ENCODE peak calls at places on chromosomes 4 and X, in seven cellular contexts. One of them, this sample, is unnamed.

GRCh38 chrX:130916636-130917422 is 13.8 kb upstream of the ENOX2 start:
- DNase-seq in AG09319: no peak
- DNase-seq in activated CD8-positive, alpha-beta memory T cell treated with anti-CD3 and anti-CD28 coated beads for 48 hours: peak; percentile 0
- DNase-seq in stimulated activated CD8-positive, alpha-beta memory T cell treated with anti-CD3 and anti-CD28 coated beads, Interleukin-7, amount 100 ng/mL, for 1 hour: peak; percentile 5
- DNase-seq in left lung: no peak
- DNase-seq in RPMI8226: peak; percentile 50
- DNase-seq in H1: peak; percentile 47
- DNase-seq in this sample: peak; percentile 5

GRCh38 chr4:15144249-15144966 is 142.1 kb downstream of the CPEB2 start:
- DNase-seq in AG09319: no peak
- DNase-seq in activated CD8-positive, alpha-beta memory T cell treated with anti-CD3 and anti-CD28 coated beads for 48 hours: no peak
- DNase-seq in stimulated activated CD8-positive, alpha-beta memory T cell treated with anti-CD3 and anti-CD28 coated beads, Interleukin-7, amount 100 ng/mL, for 1 hour: no peak
- DNase-seq in left lung: no peak
- DNase-seq in RPMI8226: no peak
- DNase-seq in H1: no peak
- DNase-seq in this sample: no peak

GRCh38 chrX:129723511-129723910 is 15.3 kb upstream of the XPNPEP2 start:
- DNase-seq in AG09319: no peak
- DNase-seq in activated CD8-positive, alpha-beta memory T cell treated with anti-CD3 and anti-CD28 coated beads for 48 hours: no peak
- DNase-seq in stimulated activated CD8-positive, alpha-beta memory T cell treated with anti-CD3 and anti-CD28 coated beads, Interleukin-7, amount 100 ng/mL, for 1 hour: no peak
- DNase-seq in left lung: no peak
- DNase-seq in RPMI8226: no peak
- DNase-seq in H1: no peak
- DNase-seq in this sample: no peak

GRCh38 chr4:24753519-24753918 is 41.9 kb upstream of the SOD3 start:
- DNase-seq in AG09319: no peak
- DNase-seq in activated CD8-positive, alpha-beta memory T cell treated with anti-CD3 and anti-CD28 coated beads for 48 hours: no peak
- DNase-seq in stimulated activated CD8-positive, alpha-beta memory T cell treated with anti-CD3 and anti-CD28 coated beads, Interleukin-7, amount 100 ng/mL, for 1 hour: no peak
- DNase-seq in left lung: no peak
- DNase-seq in RPMI8226: no peak
- DNase-seq in H1: no peak
- DNase-seq in this sample: no peak

GRCh38 chr4:154073107-154073817 is 284.4 kb upstream of the SFRP2 start:
- DNase-seq in AG09319: peak; percentile 15
- DNase-seq in activated CD8-positive, alpha-beta memory T cell treated with anti-CD3 and anti-CD28 coated beads for 48 hours: no peak
- DNase-seq in stimulated activated CD8-positive, alpha-beta memory T cell treated with anti-CD3 and anti-CD28 coated beads, Interleukin-7, amount 100 ng/mL, for 1 hour: no peak
- DNase-seq in left lung: no peak
- DNase-seq in RPMI8226: no peak
- DNase-seq in H1: no peak
- DNase-seq in this sample: no peak

GRCh38 chrX:71253253-71254091 is 468 bp downstream of the ZMYM3 start:
- DNase-seq in AG09319: no peak
- DNase-seq in activated CD8-positive, alpha-beta memory T cell treated with anti-CD3 and anti-CD28 coated beads for 48 hours: no peak
- DNase-seq in stimulated activated CD8-positive, alpha-beta memory T cell treated with anti-CD3 and anti-CD28 coated beads, Interleukin-7, amount 100 ng/mL, for 1 hour: no peak
- DNase-seq in left lung: no peak
- DNase-seq in RPMI8226: peak; percentile 63
- DNase-seq in H1: peak; percentile 78
- DNase-seq in this sample: no peak

GRCh38 chrX:154733072-154733425 is 17.8 kb downstream of the GAB3 start:
- DNase-seq in AG09319: no peak
- DNase-seq in activated CD8-positive, alpha-beta memory T cell treated with anti-CD3 and anti-CD28 coated beads for 48 hours: no peak
- DNase-seq in stimulated activated CD8-positive, alpha-beta memory T cell treated with anti-CD3 and anti-CD28 coated beads, Interleukin-7, amount 100 ng/mL, for 1 hour: no peak
- DNase-seq in left lung: no peak
- DNase-seq in RPMI8226: no peak
- DNase-seq in H1: no peak
- DNase-seq in this sample: no peak

GRCh38 chrX:143580266-143580665 is 55.6 kb downstream of the SLITRK4 start:
- DNase-seq in AG09319: no peak
- DNase-seq in activated CD8-positive, alpha-beta memory T cell treated with anti-CD3 and anti-CD28 coated beads for 48 hours: no peak
- DNase-seq in stimulated activated CD8-positive, alpha-beta memory T cell treated with anti-CD3 and anti-CD28 coated beads, Interleukin-7, amount 100 ng/mL, for 1 hour: no peak
- DNase-seq in left lung: no peak
- DNase-seq in RPMI8226: no peak
- DNase-seq in H1: no peak
- DNase-seq in this sample: no peak

GRCh38 chr4:137390707-137391106 is 141.6 kb downstream of the PCDH18 start:
- DNase-seq in AG09319: peak; percentile 65
- DNase-seq in activated CD8-positive, alpha-beta memory T cell treated with anti-CD3 and anti-CD28 coated beads for 48 hours: no peak
- DNase-seq in stimulated activated CD8-positive, alpha-beta memory T cell treated with anti-CD3 and anti-CD28 coated beads, Interleukin-7, amount 100 ng/mL, for 1 hour: no peak
- DNase-seq in left lung: no peak
- DNase-seq in RPMI8226: no peak
- DNase-seq in H1: no peak
- DNase-seq in this sample: no peak

GRCh38 chr4:24802648-24803047 is 7.3 kb downstream of the SOD3 start:
- DNase-seq in AG09319: no peak
- DNase-seq in activated CD8-positive, alpha-beta memory T cell treated with anti-CD3 and anti-CD28 coated beads for 48 hours: no peak
- DNase-seq in stimulated activated CD8-positive, alpha-beta memory T cell treated with anti-CD3 and anti-CD28 coated beads, Interleukin-7, amount 100 ng/mL, for 1 hour: no peak
- DNase-seq in left lung: no peak
- DNase-seq in RPMI8226: no peak
- DNase-seq in H1: peak; percentile 16
- DNase-seq in this sample: no peak

GRCh38 chr4:70203601-70204000 is 8.1 kb downstream of the ODAM start:
- DNase-seq in AG09319: no peak
- DNase-seq in activated CD8-positive, alpha-beta memory T cell treated with anti-CD3 and anti-CD28 coated beads for 48 hours: no peak
- DNase-seq in stimulated activated CD8-positive, alpha-beta memory T cell treated with anti-CD3 and anti-CD28 coated beads, Interleukin-7, amount 100 ng/mL, for 1 hour: no peak
- DNase-seq in left lung: no peak
- DNase-seq in RPMI8226: no peak
- DNase-seq in H1: no peak
- DNase-seq in this sample: no peak

GRCh38 chrX:39905475-39905889 is 192.3 kb downstream of the BCOR start:
- DNase-seq in AG09319: no peak
- DNase-seq in activated CD8-positive, alpha-beta memory T cell treated with anti-CD3 and anti-CD28 coated beads for 48 hours: no peak
- DNase-seq in stimulated activated CD8-positive, alpha-beta memory T cell treated with anti-CD3 and anti-CD28 coated beads, Interleukin-7, amount 100 ng/mL, for 1 hour: no peak
- DNase-seq in left lung: no peak
- DNase-seq in RPMI8226: no peak
- DNase-seq in H1: no peak
- DNase-seq in this sample: no peak

GRCh38 chr4:125013891-125014290 is 300.9 kb upstream of the FAT4 start:
- DNase-seq in AG09319: no peak
- DNase-seq in activated CD8-positive, alpha-beta memory T cell treated with anti-CD3 and anti-CD28 coated beads for 48 hours: no peak
- DNase-seq in stimulated activated CD8-positive, alpha-beta memory T cell treated with anti-CD3 and anti-CD28 coated beads, Interleukin-7, amount 100 ng/mL, for 1 hour: no peak
- DNase-seq in left lung: no peak
- DNase-seq in RPMI8226: no peak
- DNase-seq in H1: no peak
- DNase-seq in this sample: no peak

GRCh38 chr4:145934434-145935047 is 4.1 kb downstream of the ZNF827 start:
- DNase-seq in AG09319: no peak
- DNase-seq in activated CD8-positive, alpha-beta memory T cell treated with anti-CD3 and anti-CD28 coated beads for 48 hours: no peak
- DNase-seq in stimulated activated CD8-positive, alpha-beta memory T cell treated with anti-CD3 and anti-CD28 coated beads, Interleukin-7, amount 100 ng/mL, for 1 hour: no peak
- DNase-seq in left lung: no peak
- DNase-seq in RPMI8226: no peak
- DNase-seq in H1: no peak
- DNase-seq in this sample: no peak

GRCh38 chr4:25801594-25801993 is 61.2 kb downstream of the SEL1L3 start:
- DNase-seq in AG09319: no peak
- DNase-seq in activated CD8-positive, alpha-beta memory T cell treated with anti-CD3 and anti-CD28 coated beads for 48 hours: no peak
- DNase-seq in stimulated activated CD8-positive, alpha-beta memory T cell treated with anti-CD3 and anti-CD28 coated beads, Interleukin-7, amount 100 ng/mL, for 1 hour: no peak
- DNase-seq in left lung: no peak
- DNase-seq in RPMI8226: no peak
- DNase-seq in H1: no peak
- DNase-seq in this sample: no peak

GRCh38 chrX:7146703-7147430 is 645 bp upstream of the STS start:
- DNase-seq in AG09319: no peak
- DNase-seq in activated CD8-positive, alpha-beta memory T cell treated with anti-CD3 and anti-CD28 coated beads for 48 hours: no peak
- DNase-seq in stimulated activated CD8-positive, alpha-beta memory T cell treated with anti-CD3 and anti-CD28 coated beads, Interleukin-7, amount 100 ng/mL, for 1 hour: no peak
- DNase-seq in left lung: no peak
- DNase-seq in RPMI8226: peak; percentile 69
- DNase-seq in H1: no peak
- DNase-seq in this sample: no peak

GRCh38 chr4:152114562-152114961 is 353.8 kb upstream of the GATB start:
- DNase-seq in AG09319: no peak
- DNase-seq in activated CD8-positive, alpha-beta memory T cell treated with anti-CD3 and anti-CD28 coated beads for 48 hours: no peak
- DNase-seq in stimulated activated CD8-positive, alpha-beta memory T cell treated with anti-CD3 and anti-CD28 coated beads, Interleukin-7, amount 100 ng/mL, for 1 hour: no peak
- DNase-seq in left lung: no peak
- DNase-seq in RPMI8226: no peak
- DNase-seq in H1: no peak
- DNase-seq in this sample: no peak

GRCh38 chr4:88284378-88285234 is at the start of gene PPM1K:
- DNase-seq in AG09319: peak; percentile 98
- DNase-seq in activated CD8-positive, alpha-beta memory T cell treated with anti-CD3 and anti-CD28 coated beads for 48 hours: peak; percentile 93
- DNase-seq in stimulated activated CD8-positive, alpha-beta memory T cell treated with anti-CD3 and anti-CD28 coated beads, Interleukin-7, amount 100 ng/mL, for 1 hour: peak; percentile 98
- DNase-seq in left lung: peak; percentile 100
- DNase-seq in RPMI8226: peak; percentile 98
- DNase-seq in H1: peak; percentile 99
- DNase-seq in this sample: peak; percentile 91

GRCh38 chr4:122577808-122578781 is 42.8 kb downstream of the IL21 start:
- DNase-seq in AG09319: no peak
- DNase-seq in activated CD8-positive, alpha-beta memory T cell treated with anti-CD3 and anti-CD28 coated beads for 48 hours: peak; percentile 27
- DNase-seq in stimulated activated CD8-positive, alpha-beta memory T cell treated with anti-CD3 and anti-CD28 coated beads, Interleukin-7, amount 100 ng/mL, for 1 hour: peak; percentile 33
- DNase-seq in left lung: no peak
- DNase-seq in RPMI8226: peak; percentile 54
- DNase-seq in H1: peak; percentile 64
- DNase-seq in this sample: no peak

GRCh38 chrX:30577362-30577961 is at the start of gene TASL:
- DNase-seq in AG09319: no peak
- DNase-seq in activated CD8-positive, alpha-beta memory T cell treated with anti-CD3 and anti-CD28 coated beads for 48 hours: no peak
- DNase-seq in stimulated activated CD8-positive, alpha-beta memory T cell treated with anti-CD3 and anti-CD28 coated beads, Interleukin-7, amount 100 ng/mL, for 1 hour: no peak
- DNase-seq in left lung: no peak
- DNase-seq in RPMI8226: peak; percentile 66
- DNase-seq in H1: no peak
- DNase-seq in this sample: no peak

GRCh38 chr4:90027565-90027964 is 99.6 kb upstream of the CCSER1 start:
- DNase-seq in AG09319: no peak
- DNase-seq in activated CD8-positive, alpha-beta memory T cell treated with anti-CD3 and anti-CD28 coated beads for 48 hours: no peak
- DNase-seq in stimulated activated CD8-positive, alpha-beta memory T cell treated with anti-CD3 and anti-CD28 coated beads, Interleukin-7, amount 100 ng/mL, for 1 hour: no peak
- DNase-seq in left lung: no peak
- DNase-seq in RPMI8226: no peak
- DNase-seq in H1: no peak
- DNase-seq in this sample: no peak

GRCh38 chr4:148633720-148634119 is 191.5 kb upstream of the NR3C2 start:
- DNase-seq in AG09319: no peak
- DNase-seq in activated CD8-positive, alpha-beta memory T cell treated with anti-CD3 and anti-CD28 coated beads for 48 hours: no peak
- DNase-seq in stimulated activated CD8-positive, alpha-beta memory T cell treated with anti-CD3 and anti-CD28 coated beads, Interleukin-7, amount 100 ng/mL, for 1 hour: no peak
- DNase-seq in left lung: no peak
- DNase-seq in RPMI8226: no peak
- DNase-seq in H1: no peak
- DNase-seq in this sample: no peak

GRCh38 chrX:126272795-126273497 is 106.9 kb upstream of the DCAF12L2 start:
- DNase-seq in AG09319: no peak
- DNase-seq in activated CD8-positive, alpha-beta memory T cell treated with anti-CD3 and anti-CD28 coated beads for 48 hours: no peak
- DNase-seq in stimulated activated CD8-positive, alpha-beta memory T cell treated with anti-CD3 and anti-CD28 coated beads, Interleukin-7, amount 100 ng/mL, for 1 hour: no peak
- DNase-seq in left lung: peak; percentile 18
- DNase-seq in RPMI8226: no peak
- DNase-seq in H1: no peak
- DNase-seq in this sample: no peak

GRCh38 chr4:31343058-31343457 is 622.9 kb downstream of the PCDH7 start:
- DNase-seq in AG09319: no peak
- DNase-seq in activated CD8-positive, alpha-beta memory T cell treated with anti-CD3 and anti-CD28 coated beads for 48 hours: no peak
- DNase-seq in stimulated activated CD8-positive, alpha-beta memory T cell treated with anti-CD3 and anti-CD28 coated beads, Interleukin-7, amount 100 ng/mL, for 1 hour: no peak
- DNase-seq in left lung: no peak
- DNase-seq in RPMI8226: no peak
- DNase-seq in H1: no peak
- DNase-seq in this sample: no peak

GRCh38 chr4:80926891-80927290 is 103.6 kb upstream of the BMP3 start:
- DNase-seq in AG09319: no peak
- DNase-seq in activated CD8-positive, alpha-beta memory T cell treated with anti-CD3 and anti-CD28 coated beads for 48 hours: no peak
- DNase-seq in stimulated activated CD8-positive, alpha-beta memory T cell treated with anti-CD3 and anti-CD28 coated beads, Interleukin-7, amount 100 ng/mL, for 1 hour: no peak
- DNase-seq in left lung: no peak
- DNase-seq in RPMI8226: no peak
- DNase-seq in H1: no peak
- DNase-seq in this sample: no peak

GRCh38 chrX:39731735-39732134 is 366.0 kb downstream of the BCOR start:
- DNase-seq in AG09319: no peak
- DNase-seq in activated CD8-positive, alpha-beta memory T cell treated with anti-CD3 and anti-CD28 coated beads for 48 hours: no peak
- DNase-seq in stimulated activated CD8-positive, alpha-beta memory T cell treated with anti-CD3 and anti-CD28 coated beads, Interleukin-7, amount 100 ng/mL, for 1 hour: no peak
- DNase-seq in left lung: no peak
- DNase-seq in RPMI8226: no peak
- DNase-seq in H1: no peak
- DNase-seq in this sample: no peak

GRCh38 chr4:72558655-72559054 is 10.4 kb downstream of the ADAMTS3 start:
- DNase-seq in AG09319: no peak
- DNase-seq in activated CD8-positive, alpha-beta memory T cell treated with anti-CD3 and anti-CD28 coated beads for 48 hours: no peak
- DNase-seq in stimulated activated CD8-positive, alpha-beta memory T cell treated with anti-CD3 and anti-CD28 coated beads, Interleukin-7, amount 100 ng/mL, for 1 hour: no peak
- DNase-seq in left lung: no peak
- DNase-seq in RPMI8226: no peak
- DNase-seq in H1: no peak
- DNase-seq in this sample: no peak

GRCh38 chr4:184810720-184811119 is 15.0 kb downstream of the ACSL1 start:
- DNase-seq in AG09319: no peak
- DNase-seq in activated CD8-positive, alpha-beta memory T cell treated with anti-CD3 and anti-CD28 coated beads for 48 hours: no peak
- DNase-seq in stimulated activated CD8-positive, alpha-beta memory T cell treated with anti-CD3 and anti-CD28 coated beads, Interleukin-7, amount 100 ng/mL, for 1 hour: no peak
- DNase-seq in left lung: no peak
- DNase-seq in RPMI8226: no peak
- DNase-seq in H1: no peak
- DNase-seq in this sample: no peak

GRCh38 chrX:107714196-107714811 is 61.3 kb downstream of the TSC22D3 start:
- DNase-seq in AG09319: no peak
- DNase-seq in activated CD8-positive, alpha-beta memory T cell treated with anti-CD3 and anti-CD28 coated beads for 48 hours: no peak
- DNase-seq in stimulated activated CD8-positive, alpha-beta memory T cell treated with anti-CD3 and anti-CD28 coated beads, Interleukin-7, amount 100 ng/mL, for 1 hour: no peak
- DNase-seq in left lung: no peak
- DNase-seq in RPMI8226: no peak
- DNase-seq in H1: no peak
- DNase-seq in this sample: no peak

GRCh38 chrX:1928805-1929204 is 313.9 kb downstream of the ASMT start:
- DNase-seq in AG09319: no peak
- DNase-seq in activated CD8-positive, alpha-beta memory T cell treated with anti-CD3 and anti-CD28 coated beads for 48 hours: no peak
- DNase-seq in stimulated activated CD8-positive, alpha-beta memory T cell treated with anti-CD3 and anti-CD28 coated beads, Interleukin-7, amount 100 ng/mL, for 1 hour: no peak
- DNase-seq in left lung: no peak
- DNase-seq in RPMI8226: no peak
- DNase-seq in H1: no peak
- DNase-seq in this sample: peak; percentile 40

GRCh38 chr4:107253090-107253489 is 217.0 kb upstream of the DKK2 start:
- DNase-seq in AG09319: no peak
- DNase-seq in activated CD8-positive, alpha-beta memory T cell treated with anti-CD3 and anti-CD28 coated beads for 48 hours: no peak
- DNase-seq in stimulated activated CD8-positive, alpha-beta memory T cell treated with anti-CD3 and anti-CD28 coated beads, Interleukin-7, amount 100 ng/mL, for 1 hour: no peak
- DNase-seq in left lung: no peak
- DNase-seq in RPMI8226: no peak
- DNase-seq in H1: no peak
- DNase-seq in this sample: no peak

GRCh38 chr4:88143504-88143903 is 14.9 kb downstream of the ABCG2 start:
- DNase-seq in AG09319: no peak
- DNase-seq in activated CD8-positive, alpha-beta memory T cell treated with anti-CD3 and anti-CD28 coated beads for 48 hours: no peak
- DNase-seq in stimulated activated CD8-positive, alpha-beta memory T cell treated with anti-CD3 and anti-CD28 coated beads, Interleukin-7, amount 100 ng/mL, for 1 hour: no peak
- DNase-seq in left lung: no peak
- DNase-seq in RPMI8226: no peak
- DNase-seq in H1: no peak
- DNase-seq in this sample: no peak

GRCh38 chr4:25792200-25792791 is 70.5 kb downstream of the SEL1L3 start:
- DNase-seq in AG09319: no peak
- DNase-seq in activated CD8-positive, alpha-beta memory T cell treated with anti-CD3 and anti-CD28 coated beads for 48 hours: no peak
- DNase-seq in stimulated activated CD8-positive, alpha-beta memory T cell treated with anti-CD3 and anti-CD28 coated beads, Interleukin-7, amount 100 ng/mL, for 1 hour: no peak
- DNase-seq in left lung: no peak
- DNase-seq in RPMI8226: peak; percentile 56
- DNase-seq in H1: peak; percentile 71
- DNase-seq in this sample: no peak

GRCh38 chr4:19494958-19495357 is 756.7 kb upstream of the SLIT2 start:
- DNase-seq in AG09319: no peak
- DNase-seq in activated CD8-positive, alpha-beta memory T cell treated with anti-CD3 and anti-CD28 coated beads for 48 hours: no peak
- DNase-seq in stimulated activated CD8-positive, alpha-beta memory T cell treated with anti-CD3 and anti-CD28 coated beads, Interleukin-7, amount 100 ng/mL, for 1 hour: no peak
- DNase-seq in left lung: no peak
- DNase-seq in RPMI8226: no peak
- DNase-seq in H1: no peak
- DNase-seq in this sample: no peak

This sample was measured in iPS DF 19.7.